ENCODE peak calls at places on chromosome 5, in four cellular contexts. W is GM12891, D is HCT116, C is spleen. B is an unnamed sample.

GRCh38 chr5:73464016-73464745 is 15.6 kb upstream of the FOXD1 start:
- DNase-seq in C (no peak), D (no peak), W (no peak), B (no peak)

GRCh38 chr5:68554566-68555279 is 339.2 kb downstream of the PIK3R1 start:
- DNase-seq in D (peak; percentile 16), W (no peak), C (no peak), B (peak; percentile 49)

GRCh38 chr5:133106343-133106742 is 54.5 kb downstream of the HSPA4 start:
- DNase-seq in C (no peak), W (no peak), D (no peak), B (no peak)

GRCh38 chr5:139065296-139065695 is 132.9 kb downstream of the SIL1 start:
- DNase-seq in D (no peak), C (no peak), W (no peak), B (no peak)

GRCh38 chr5:147504001-147504400 is 5.9 kb downstream of the DPYSL3 start:
- DNase-seq in C (no peak), W (no peak), D (no peak), B (no peak)

GRCh38 chr5:91207248-91207647 is 175.9 kb downstream of the ARRDC3 start:
- DNase-seq in C (no peak), W (no peak), D (no peak), B (no peak)

GRCh38 chr5:177546262-177546741 is 8.1 kb downstream of the FAM193B start:
- DNase-seq in D (no peak), W (no peak), C (no peak), B (no peak)

GRCh38 chr5:2867373-2867933 is 116.0 kb upstream of the IRX2 start:
- DNase-seq in C (no peak), W (no peak), D (no peak), B (no peak)

GRCh38 chr5:135249658-135250057 is 149.4 kb downstream of the MACROH2A1 start:
- DNase-seq in C (peak; percentile 28), D (no peak), W (no peak), B (peak; percentile 29)

GRCh38 chr5:69326365-69326764 is 6.2 kb downstream of the CCDC125 start:
- DNase-seq in W (no peak), C (no peak), D (no peak), B (no peak)

GRCh38 chr5:43066231-43066798 is 26.2 kb upstream of the ANXA2R start:
- DNase-seq in D (peak; percentile 42), C (peak; percentile 96), W (peak; percentile 28), B (peak; percentile 85)

GRCh38 chr5:83922699-83923098 is 202.0 kb upstream of the HAPLN1 start:
- DNase-seq in W (no peak), C (no peak), D (no peak), B (no peak)

GRCh38 chr5:66538531-66538930 is 57.7 kb upstream of the MAST4 start:
- DNase-seq in D (no peak), C (no peak), W (no peak), B (no peak)

GRCh38 chr5:107578051-107578635 is 92.6 kb downstream of the EFNA5 start:
- DNase-seq in C (no peak), D (no peak), W (no peak), B (no peak)

GRCh38 chr5:179023528-179024189 is at the start of gene ZNF879:
- DNase-seq in C (peak; percentile 97), D (no peak), W (peak; percentile 19), B (peak; percentile 74)
- TF ChIP-seq POLR2A in C (peak; percentile 42), D (no peak), W (no peak), B (peak; percentile 27)

GRCh38 chr5:115298811-115299210 is 2.4 kb upstream of the CCDC112 start:
- DNase-seq in D (no peak), C (no peak), W (no peak), B (peak; percentile 3)

GRCh38 chr5:115295775-115296129 is 702 bp downstream of the CCDC112 start:
- DNase-seq in W (no peak), D (no peak), C (no peak), B (no peak)

GRCh38 chr5:115291397-115291796 is 5.1 kb downstream of the CCDC112 start:
- DNase-seq in D (no peak), C (no peak), W (no peak), B (no peak)

GRCh38 chr5:115297043-115297442 is 589 bp upstream of the CCDC112 start:
- DNase-seq in W (no peak), D (no peak), C (no peak), B (peak; percentile 25)

GRCh38 chr5:115296130-115296997 is at the start of gene CCDC112:
- DNase-seq in W (peak; percentile 75), C (peak; percentile 95), D (peak; percentile 69), B (peak; percentile 88)
- TF ChIP-seq POLR2A in W (no peak), C (peak; percentile 18), D (peak; percentile 76), B (peak; percentile 72)

GRCh38 chr5:14264605-14265316 is 121.6 kb downstream of the TRIO start:
- DNase-seq in W (peak; percentile 44), D (peak; percentile 71), C (peak; percentile 96), B (peak; percentile 89)
- TF ChIP-seq POLR2A in W (no peak), D (peak; percentile 80), C (no peak), B (no peak)

GRCh38 chr5:75336625-75337336 is at the start of gene HMGCR:
- DNase-seq in C (peak; percentile 99), D (peak; percentile 99), W (peak; percentile 83), B (peak; percentile 99)
- TF ChIP-seq POLR2A in C (peak; percentile 74), D (peak; percentile 59), W (peak; percentile 98), B (peak; percentile 94)

DNA sequence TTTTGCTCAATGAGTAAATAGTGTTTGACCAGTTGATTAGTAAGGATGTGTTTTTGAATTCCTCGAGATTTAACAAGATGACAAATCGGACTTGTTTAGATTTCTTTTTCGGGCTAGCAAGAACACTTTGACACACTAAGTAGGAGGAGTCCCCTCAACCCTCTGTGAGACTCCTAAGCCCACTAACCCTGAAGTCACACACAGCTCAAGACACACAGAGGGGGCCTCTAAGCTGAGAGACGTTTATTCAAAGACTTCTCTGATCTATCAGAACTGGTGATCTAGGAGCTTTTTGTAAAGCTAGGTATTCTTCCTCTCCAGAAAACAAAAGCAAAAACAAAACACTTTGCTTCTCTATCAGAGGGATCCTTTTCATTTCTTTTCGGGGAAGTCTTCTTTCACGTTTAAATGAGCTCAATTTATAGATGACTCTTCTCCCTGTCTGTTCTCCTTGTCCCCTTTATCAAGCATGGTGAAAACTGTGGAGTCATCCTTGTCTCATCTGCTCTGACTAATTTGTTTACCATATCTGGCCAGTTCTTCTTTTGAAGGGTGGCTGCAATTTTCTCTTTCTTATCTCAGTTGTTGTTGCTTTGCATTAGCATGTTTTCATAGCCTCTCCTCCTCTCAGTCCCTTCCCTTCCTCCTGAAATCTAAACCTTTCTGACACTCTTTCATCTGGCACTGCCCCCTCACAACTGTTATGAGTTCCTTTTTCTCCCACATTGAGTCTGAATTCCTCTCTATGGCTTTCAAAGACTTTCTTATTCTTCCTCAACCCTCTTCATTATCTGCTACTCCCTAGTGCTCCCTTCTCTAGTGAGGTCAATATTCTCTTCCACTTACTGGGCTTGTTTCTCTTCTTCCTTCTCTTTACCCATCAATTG is 68.5 kb upstream of the RAI14 start:
- DNase-seq in W (no peak), C (no peak), D (no peak), B (peak; percentile 92)
- TF ChIP-seq POLR2A in W (no peak), C (no peak), D (no peak), B (peak; percentile 33)

B was measured in erythroblast.